ENCODE peak calls at places on chromosomes 2 and 18, in six cellular contexts. M is HL-60, Z is glutamatergic neuron, R is ACHN, S is HT1080, L is mammary epithelial cell. P is an unnamed sample.

GRCh38 chr2:166932032-166932431 is 43.8 kb downstream of the XIRP2 start:
- DNase-seq in Z (no peak), M (no peak), L (peak; percentile 6), S (peak; percentile 90), R (no peak), P (no peak)

GRCh38 chr2:21117688-21118087 is 6.1 kb upstream of the TDRD15 start:
- DNase-seq in R (no peak), M (no peak), Z (no peak), L (no peak), S (no peak), P (no peak)

GRCh38 chr2:203002054-203002821 is 12.4 kb upstream of the NBEAL1 start:
- DNase-seq in R (peak; percentile 34), S (no peak), M (no peak), Z (no peak), L (peak; percentile 84), P (no peak)

GRCh38 chr18:12659904-12660605 is 2.1 kb upstream of the SPIRE1 start:
- DNase-seq in M (peak; percentile 51), R (peak; percentile 59), L (peak; percentile 44), Z (peak; percentile 46), S (peak; percentile 50), P (peak; percentile 55)

GRCh38 chr2:161308178-161308955 is at the start of gene PSMD14:
- DNase-seq in R (peak; percentile 97), M (peak; percentile 96), S (peak; percentile 96), L (peak; percentile 97), Z (peak; percentile 94), P (peak; percentile 94)

GRCh38 chr2:197113221-197113831 is 186.8 kb upstream of the PGAP1 start:
- DNase-seq in S (peak; percentile 21), R (peak; percentile 40), M (peak; percentile 28), Z (no peak), L (peak; percentile 6), P (peak; percentile 29)

GRCh38 chr18:13549879-13550231 is 176.5 kb downstream of the FAM210A start:
- DNase-seq in M (no peak), L (no peak), Z (no peak), R (no peak), S (no peak), P (no peak)

GRCh38 chr2:158923180-158923594 is 45.3 kb upstream of the TANC1 start:
- DNase-seq in R (no peak), L (peak; percentile 14), S (peak; percentile 6), Z (peak; percentile 31), M (no peak), P (no peak)

GRCh38 chr2:24342110-24342910 is 18.0 kb downstream of the ITSN2 start:
- DNase-seq in M (no peak), R (no peak), L (no peak), S (no peak), Z (no peak), P (no peak)

GRCh38 chr2:12604248-12604801 is 112.4 kb upstream of the TRIB2 start:
- DNase-seq in M (no peak), Z (no peak), L (no peak), R (no peak), S (no peak), P (peak; percentile 21)

P was measured in SW480.